ENCODE peak calls at places on chromosomes 3 and 15, in five cellular contexts. One of them, this sample, is unnamed.

GRCh38 chr15:88878720-88879184 is 16.6 kb downstream of the HAPLN3 start:
- DNase-seq in GM13976: peak
- DNase-seq in stimulated activated CD8-positive, alpha-beta memory T cell treated with anti-CD3 and anti-CD28 coated beads, Interleukin-7, amount 100 ng/mL, for 1 hour: no peak
- DNase-seq in Jurkat, Clone E6-1: no peak
- DNase-seq in EL: peak
- DNase-seq in this sample: peak

GRCh38 chr15:92663250-92663951 is 7.8 kb upstream of the FAM174B start:
- DNase-seq in Jurkat, Clone E6-1: no peak
- DNase-seq in EL: no peak
- DNase-seq in stimulated activated CD8-positive, alpha-beta memory T cell treated with anti-CD3 and anti-CD28 coated beads, Interleukin-7, amount 100 ng/mL, for 1 hour: no peak
- DNase-seq in GM13976: peak
- DNase-seq in this sample: no peak

GRCh38 chr15:80770356-80770705 is 8.8 kb upstream of the CEMIP start:
- DNase-seq in stimulated activated CD8-positive, alpha-beta memory T cell treated with anti-CD3 and anti-CD28 coated beads, Interleukin-7, amount 100 ng/mL, for 1 hour: no peak
- DNase-seq in GM13976: no peak
- DNase-seq in Jurkat, Clone E6-1: no peak
- DNase-seq in EL: no peak
- DNase-seq in this sample: no peak

GRCh38 chr3:120196812-120197211 is 88.2 kb downstream of the GPR156 start:
- DNase-seq in stimulated activated CD8-positive, alpha-beta memory T cell treated with anti-CD3 and anti-CD28 coated beads, Interleukin-7, amount 100 ng/mL, for 1 hour: no peak
- DNase-seq in Jurkat, Clone E6-1: no peak
- DNase-seq in GM13976: no peak
- DNase-seq in EL: no peak
- DNase-seq in this sample: no peak

GRCh38 chr3:99808163-99808794 is 9.4 kb upstream of the CMSS1 start:
- DNase-seq in stimulated activated CD8-positive, alpha-beta memory T cell treated with anti-CD3 and anti-CD28 coated beads, Interleukin-7, amount 100 ng/mL, for 1 hour: no peak
- DNase-seq in Jurkat, Clone E6-1: peak
- DNase-seq in GM13976: no peak
- DNase-seq in EL: peak
- DNase-seq in this sample: peak

GRCh38 chr15:78715930-78716329 is 74.9 kb upstream of the CHRNB4 start:
- DNase-seq in Jurkat, Clone E6-1: no peak
- DNase-seq in stimulated activated CD8-positive, alpha-beta memory T cell treated with anti-CD3 and anti-CD28 coated beads, Interleukin-7, amount 100 ng/mL, for 1 hour: no peak
- DNase-seq in EL: peak
- DNase-seq in GM13976: no peak
- DNase-seq in this sample: no peak

GRCh38 chr3:184632551-184632950 is 71.0 kb downstream of the EPHB3 start:
- DNase-seq in Jurkat, Clone E6-1: no peak
- DNase-seq in EL: no peak
- DNase-seq in GM13976: no peak
- DNase-seq in stimulated activated CD8-positive, alpha-beta memory T cell treated with anti-CD3 and anti-CD28 coated beads, Interleukin-7, amount 100 ng/mL, for 1 hour: no peak
- DNase-seq in this sample: peak

GRCh38 chr3:179068779-179069530 is 2.7 kb downstream of the ZMAT3 start:
- DNase-seq in GM13976: no peak
- DNase-seq in stimulated activated CD8-positive, alpha-beta memory T cell treated with anti-CD3 and anti-CD28 coated beads, Interleukin-7, amount 100 ng/mL, for 1 hour: no peak
- DNase-seq in EL: peak
- DNase-seq in Jurkat, Clone E6-1: peak
- DNase-seq in this sample: peak

GRCh38 chr3:182484682-182485081 is 308.6 kb upstream of the ATP11B start:
- DNase-seq in stimulated activated CD8-positive, alpha-beta memory T cell treated with anti-CD3 and anti-CD28 coated beads, Interleukin-7, amount 100 ng/mL, for 1 hour: no peak
- DNase-seq in Jurkat, Clone E6-1: no peak
- DNase-seq in GM13976: no peak
- DNase-seq in EL: no peak
- DNase-seq in this sample: no peak

GRCh38 chr15:42353061-42353460 is 6.2 kb upstream of the CAPN3 start:
- DNase-seq in EL: no peak
- DNase-seq in Jurkat, Clone E6-1: no peak
- DNase-seq in stimulated activated CD8-positive, alpha-beta memory T cell treated with anti-CD3 and anti-CD28 coated beads, Interleukin-7, amount 100 ng/mL, for 1 hour: no peak
- DNase-seq in GM13976: no peak
- DNase-seq in this sample: no peak

GRCh38 chr15:67076147-67076843 is 10.9 kb downstream of the SMAD3 start:
- DNase-seq in Jurkat, Clone E6-1: no peak
- DNase-seq in stimulated activated CD8-positive, alpha-beta memory T cell treated with anti-CD3 and anti-CD28 coated beads, Interleukin-7, amount 100 ng/mL, for 1 hour: no peak
- DNase-seq in GM13976: peak
- DNase-seq in EL: peak
- DNase-seq in this sample: no peak

GRCh38 chr3:195820901-195821300 is 9.2 kb upstream of the MUC4 start:
- DNase-seq in EL: no peak
- DNase-seq in Jurkat, Clone E6-1: no peak
- DNase-seq in GM13976: no peak
- DNase-seq in stimulated activated CD8-positive, alpha-beta memory T cell treated with anti-CD3 and anti-CD28 coated beads, Interleukin-7, amount 100 ng/mL, for 1 hour: no peak
- DNase-seq in this sample: no peak

GRCh38 chr15:101288905-101289513 is 6.0 kb downstream of the SNRPA1 start:
- DNase-seq in EL: peak
- DNase-seq in stimulated activated CD8-positive, alpha-beta memory T cell treated with anti-CD3 and anti-CD28 coated beads, Interleukin-7, amount 100 ng/mL, for 1 hour: no peak
- DNase-seq in Jurkat, Clone E6-1: peak
- DNase-seq in GM13976: peak
- DNase-seq in this sample: no peak

GRCh38 chr15:44381223-44381622 is 46.2 kb upstream of the CTDSPL2 start:
- DNase-seq in GM13976: no peak
- DNase-seq in EL: no peak
- DNase-seq in Jurkat, Clone E6-1: no peak
- DNase-seq in stimulated activated CD8-positive, alpha-beta memory T cell treated with anti-CD3 and anti-CD28 coated beads, Interleukin-7, amount 100 ng/mL, for 1 hour: no peak
- DNase-seq in this sample: no peak

GRCh38 chr3:105456017-105456416 is 89.3 kb downstream of the ALCAM start:
- DNase-seq in stimulated activated CD8-positive, alpha-beta memory T cell treated with anti-CD3 and anti-CD28 coated beads, Interleukin-7, amount 100 ng/mL, for 1 hour: no peak
- DNase-seq in Jurkat, Clone E6-1: no peak
- DNase-seq in GM13976: no peak
- DNase-seq in EL: no peak
- DNase-seq in this sample: no peak

GRCh38 chr3:90010341-90010740 is 902.9 kb downstream of the EPHA3 start:
- DNase-seq in stimulated activated CD8-positive, alpha-beta memory T cell treated with anti-CD3 and anti-CD28 coated beads, Interleukin-7, amount 100 ng/mL, for 1 hour: no peak
- DNase-seq in EL: no peak
- DNase-seq in GM13976: no peak
- DNase-seq in Jurkat, Clone E6-1: no peak
- DNase-seq in this sample: no peak

GRCh38 chr15:77022646-77023575 is 28.0 kb downstream of the PSTPIP1 start:
- DNase-seq in EL: no peak
- DNase-seq in stimulated activated CD8-positive, alpha-beta memory T cell treated with anti-CD3 and anti-CD28 coated beads, Interleukin-7, amount 100 ng/mL, for 1 hour: no peak
- DNase-seq in GM13976: no peak
- DNase-seq in Jurkat, Clone E6-1: no peak
- DNase-seq in this sample: no peak

GRCh38 chr15:99857836-99858235 is 124.6 kb upstream of the LYSMD4 start:
- DNase-seq in GM13976: no peak
- DNase-seq in EL: no peak
- DNase-seq in Jurkat, Clone E6-1: no peak
- DNase-seq in stimulated activated CD8-positive, alpha-beta memory T cell treated with anti-CD3 and anti-CD28 coated beads, Interleukin-7, amount 100 ng/mL, for 1 hour: no peak
- DNase-seq in this sample: no peak

GRCh38 chr15:91291673-91292072 is 191.6 kb downstream of the SV2B start:
- DNase-seq in EL: peak
- DNase-seq in stimulated activated CD8-positive, alpha-beta memory T cell treated with anti-CD3 and anti-CD28 coated beads, Interleukin-7, amount 100 ng/mL, for 1 hour: no peak
- DNase-seq in GM13976: peak
- DNase-seq in Jurkat, Clone E6-1: no peak
- DNase-seq in this sample: no peak

GRCh38 chr15:40988157-40988556 is 34.9 kb downstream of the CHAC1 start:
- DNase-seq in Jurkat, Clone E6-1: no peak
- DNase-seq in stimulated activated CD8-positive, alpha-beta memory T cell treated with anti-CD3 and anti-CD28 coated beads, Interleukin-7, amount 100 ng/mL, for 1 hour: no peak
- DNase-seq in GM13976: no peak
- DNase-seq in EL: no peak
- DNase-seq in this sample: no peak

GRCh38 chr15:57732526-57733331 is 26.2 kb downstream of the POLR2M start:
- DNase-seq in GM13976: peak
- DNase-seq in EL: peak
- DNase-seq in Jurkat, Clone E6-1: peak
- DNase-seq in stimulated activated CD8-positive, alpha-beta memory T cell treated with anti-CD3 and anti-CD28 coated beads, Interleukin-7, amount 100 ng/mL, for 1 hour: peak
- DNase-seq in this sample: peak

GRCh38 chr3:111605016-111605415 is 9.9 kb upstream of the ZBED2 start:
- DNase-seq in stimulated activated CD8-positive, alpha-beta memory T cell treated with anti-CD3 and anti-CD28 coated beads, Interleukin-7, amount 100 ng/mL, for 1 hour: no peak
- DNase-seq in EL: peak
- DNase-seq in Jurkat, Clone E6-1: no peak
- DNase-seq in GM13976: no peak
- DNase-seq in this sample: no peak

GRCh38 chr3:12138044-12138443 is 20.7 kb downstream of the TIMP4 start:
- DNase-seq in GM13976: no peak
- DNase-seq in stimulated activated CD8-positive, alpha-beta memory T cell treated with anti-CD3 and anti-CD28 coated beads, Interleukin-7, amount 100 ng/mL, for 1 hour: no peak
- DNase-seq in EL: peak
- DNase-seq in Jurkat, Clone E6-1: peak
- DNase-seq in this sample: peak

GRCh38 chr3:23810342-23811116 is 4.8 kb downstream of the UBE2E1 start:
- DNase-seq in stimulated activated CD8-positive, alpha-beta memory T cell treated with anti-CD3 and anti-CD28 coated beads, Interleukin-7, amount 100 ng/mL, for 1 hour: no peak
- DNase-seq in Jurkat, Clone E6-1: no peak
- DNase-seq in GM13976: peak
- DNase-seq in EL: peak
- DNase-seq in this sample: peak

GRCh38 chr3:47578119-47578630 is 490 bp downstream of the CSPG5 start:
- DNase-seq in Jurkat, Clone E6-1: no peak
- DNase-seq in EL: peak
- DNase-seq in stimulated activated CD8-positive, alpha-beta memory T cell treated with anti-CD3 and anti-CD28 coated beads, Interleukin-7, amount 100 ng/mL, for 1 hour: no peak
- DNase-seq in GM13976: peak
- DNase-seq in this sample: peak

GRCh38 chr15:91611924-91612323 is 241.6 kb upstream of the SLCO3A1 start:
- DNase-seq in stimulated activated CD8-positive, alpha-beta memory T cell treated with anti-CD3 and anti-CD28 coated beads, Interleukin-7, amount 100 ng/mL, for 1 hour: no peak
- DNase-seq in EL: no peak
- DNase-seq in GM13976: no peak
- DNase-seq in Jurkat, Clone E6-1: no peak
- DNase-seq in this sample: no peak

GRCh38 chr3:169146112-169146665 is 517.3 kb downstream of the MECOM start:
- DNase-seq in GM13976: peak
- DNase-seq in stimulated activated CD8-positive, alpha-beta memory T cell treated with anti-CD3 and anti-CD28 coated beads, Interleukin-7, amount 100 ng/mL, for 1 hour: no peak
- DNase-seq in Jurkat, Clone E6-1: no peak
- DNase-seq in EL: peak
- DNase-seq in this sample: peak

GRCh38 chr3:185176756-185177359 is 24.0 kb upstream of the C3orf70 start:
- DNase-seq in GM13976: peak
- DNase-seq in Jurkat, Clone E6-1: peak
- DNase-seq in stimulated activated CD8-positive, alpha-beta memory T cell treated with anti-CD3 and anti-CD28 coated beads, Interleukin-7, amount 100 ng/mL, for 1 hour: no peak
- DNase-seq in EL: peak
- DNase-seq in this sample: peak

GRCh38 chr3:141308588-141309218 is 59.6 kb upstream of the ZBTB38 start:
- DNase-seq in GM13976: no peak
- DNase-seq in EL: peak
- DNase-seq in Jurkat, Clone E6-1: no peak
- DNase-seq in stimulated activated CD8-positive, alpha-beta memory T cell treated with anti-CD3 and anti-CD28 coated beads, Interleukin-7, amount 100 ng/mL, for 1 hour: no peak
- DNase-seq in this sample: peak

GRCh38 chr3:159616234-159616825 is 372.3 kb upstream of the IL12A start:
- DNase-seq in stimulated activated CD8-positive, alpha-beta memory T cell treated with anti-CD3 and anti-CD28 coated beads, Interleukin-7, amount 100 ng/mL, for 1 hour: no peak
- DNase-seq in Jurkat, Clone E6-1: no peak
- DNase-seq in GM13976: no peak
- DNase-seq in EL: peak
- DNase-seq in this sample: peak

GRCh38 chr15:45660231-45660979 is 25.6 kb downstream of the SQOR start:
- DNase-seq in GM13976: peak
- DNase-seq in EL: peak
- DNase-seq in stimulated activated CD8-positive, alpha-beta memory T cell treated with anti-CD3 and anti-CD28 coated beads, Interleukin-7, amount 100 ng/mL, for 1 hour: no peak
- DNase-seq in Jurkat, Clone E6-1: no peak
- DNase-seq in this sample: peak

GRCh38 chr15:72685925-72686794 is at the start of the genes BBS4 and HIGD2B:
- DNase-seq in EL: peak
- DNase-seq in GM13976: peak
- DNase-seq in stimulated activated CD8-positive, alpha-beta memory T cell treated with anti-CD3 and anti-CD28 coated beads, Interleukin-7, amount 100 ng/mL, for 1 hour: peak
- DNase-seq in Jurkat, Clone E6-1: peak
- DNase-seq in this sample: peak

GRCh38 chr15:87570186-87570585 is 686.4 kb downstream of the NTRK3 start:
- DNase-seq in Jurkat, Clone E6-1: peak
- DNase-seq in stimulated activated CD8-positive, alpha-beta memory T cell treated with anti-CD3 and anti-CD28 coated beads, Interleukin-7, amount 100 ng/mL, for 1 hour: no peak
- DNase-seq in EL: peak
- DNase-seq in GM13976: no peak
- DNase-seq in this sample: no peak

GRCh38 chr15:55277715-55278114 is 11.9 kb downstream of the RAB27A start:
- DNase-seq in stimulated activated CD8-positive, alpha-beta memory T cell treated with anti-CD3 and anti-CD28 coated beads, Interleukin-7, amount 100 ng/mL, for 1 hour: no peak
- DNase-seq in GM13976: no peak
- DNase-seq in EL: no peak
- DNase-seq in Jurkat, Clone E6-1: no peak
- DNase-seq in this sample: no peak

GRCh38 chr15:65370885-65371284 is 6.9 kb downstream of the IGDCC3 start:
- DNase-seq in EL: no peak
- DNase-seq in stimulated activated CD8-positive, alpha-beta memory T cell treated with anti-CD3 and anti-CD28 coated beads, Interleukin-7, amount 100 ng/mL, for 1 hour: no peak
- DNase-seq in Jurkat, Clone E6-1: no peak
- DNase-seq in GM13976: no peak
- DNase-seq in this sample: no peak

GRCh38 chr3:131739211-131739610 is 236.4 kb upstream of the MRPL3 start:
- DNase-seq in stimulated activated CD8-positive, alpha-beta memory T cell treated with anti-CD3 and anti-CD28 coated beads, Interleukin-7, amount 100 ng/mL, for 1 hour: no peak
- DNase-seq in Jurkat, Clone E6-1: no peak
- DNase-seq in EL: no peak
- DNase-seq in GM13976: no peak
- DNase-seq in this sample: no peak

This sample was measured in transverse colon.